ENCODE peak calls at places on chromosomes 7 and 10, in eight cellular contexts. R is KBM-7, J is NCI-H1092 treated with DMSO at 0.1 percent for 48 hours, G is T follicular helper cell, U is mesothelial cell of epicardium, Z is naive B cell, L is H54, F is brain microvascular endothelial cell. Y is an unnamed sample.

GRCh38 chr10:50379652-50380051 is 128.3 kb upstream of the ASAH2 start:
- DNase-seq in R (no peak), J (no peak), G (no peak), U (no peak), Z (no peak), L (no peak), F (no peak), Y (no peak)

GRCh38 chr10:132387723-132388210 is 9.2 kb upstream of the PWWP2B start:
- DNase-seq in R (peak), J (peak), G (peak), U (peak), Z (peak), L (peak), F (peak), Y (peak)

GRCh38 chr7:51899611-51900010 is 583.0 kb upstream of the COBL start:
- DNase-seq in R (no peak), J (no peak), G (no peak), U (no peak), Z (no peak), L (no peak), F (no peak), Y (no peak)

GRCh38 chr10:5078781-5079180 is 15.4 kb upstream of the AKR1C3 start:
- DNase-seq in R (no peak), J (no peak), G (no peak), U (no peak), Z (no peak), L (no peak), F (no peak), Y (no peak)

GRCh38 chr7:22356855-22357310 is at the start of gene RAPGEF5:
- DNase-seq in R (no peak), J (peak), G (no peak), U (no peak), Z (peak), L (no peak), F (no peak), Y (no peak)

GRCh38 chr7:54960517-54960916 is 58.3 kb upstream of the EGFR start:
- DNase-seq in R (no peak), J (no peak), G (no peak), U (no peak), Z (no peak), L (peak), F (peak), Y (no peak)

GRCh38 chr10:15748137-15748536 is 28.4 kb upstream of the ITGA8 start:
- DNase-seq in R (no peak), J (no peak), G (no peak), U (no peak), Z (no peak), L (no peak), F (peak), Y (no peak)

GRCh38 chr10:12720217-12720981 is 281.1 kb downstream of the CCDC3 start:
- DNase-seq in R (peak), J (no peak), G (no peak), U (no peak), Z (no peak), L (peak), F (peak), Y (peak)

GRCh38 chr10:17075510-17075909 is 54.1 kb downstream of the CUBN start:
- DNase-seq in R (no peak), J (no peak), G (no peak), U (no peak), Z (no peak), L (no peak), F (peak), Y (no peak)

GRCh38 chr10:3295501-3296005 is 123.0 kb upstream of the PITRM1 start:
- DNase-seq in R (no peak), J (peak), G (no peak), U (no peak), Z (no peak), L (no peak), F (no peak), Y (no peak)

GRCh38 chr7:94513565-94513860 is 3.9 kb downstream of the CASD1 start:
- DNase-seq in R (no peak), J (peak), G (no peak), U (no peak), Z (no peak), L (no peak), F (no peak), Y (no peak)

GRCh38 chr7:11970132-11970531 is 138.1 kb upstream of the THSD7A start:
- DNase-seq in R (no peak), J (no peak), G (no peak), U (no peak), Z (no peak), L (no peak), F (no peak), Y (no peak)

GRCh38 chr10:5466451-5466996 is 32.8 kb downstream of the CALML5 start:
- DNase-seq in R (peak), J (peak), G (no peak), U (peak), Z (no peak), L (no peak), F (no peak), Y (peak)

GRCh38 chr7:69652947-69653701 is 54.8 kb downstream of the AUTS2 start:
- DNase-seq in R (no peak), J (peak), G (no peak), U (no peak), Z (no peak), L (no peak), F (no peak), Y (no peak)

GRCh38 chr7:81410471-81411117 is 359.3 kb downstream of the HGF start:
- DNase-seq in R (no peak), J (peak), G (no peak), U (no peak), Z (no peak), L (no peak), F (no peak), Y (no peak)

GRCh38 chr7:139426258-139427028 is 57.0 kb downstream of the KLRG2 start:
- DNase-seq in R (no peak), J (peak), G (no peak), U (no peak), Z (no peak), L (no peak), F (no peak), Y (no peak)

GRCh38 chr7:150909192-150909591 is 56.9 kb downstream of the AOC1 start:
- DNase-seq in R (peak), J (no peak), G (peak), U (no peak), Z (no peak), L (no peak), F (no peak), Y (no peak)

GRCh38 chr7:7639421-7639820 is 1.1 kb upstream of the UMAD1 start:
- DNase-seq in R (no peak), J (no peak), G (no peak), U (no peak), Z (no peak), L (no peak), F (no peak), Y (no peak)

GRCh38 chr7:117010375-117011133 is 57.3 kb downstream of the ST7 start:
- DNase-seq in R (no peak), J (no peak), G (no peak), U (no peak), Z (no peak), L (no peak), F (peak), Y (no peak)

GRCh38 chr7:36036590-36036989 is 116.5 kb upstream of the EEPD1 start:
- DNase-seq in R (no peak), J (no peak), G (no peak), U (no peak), Z (no peak), L (no peak), F (no peak), Y (no peak)

GRCh38 chr10:92689663-92690210 is at the start of gene HHEX:
- DNase-seq in R (peak), J (peak), G (no peak), U (no peak), Z (peak), L (no peak), F (no peak), Y (peak)

GRCh38 chr7:78473902-78474301 is 675.3 kb downstream of the PHTF2 start:
- DNase-seq in R (no peak), J (no peak), G (no peak), U (no peak), Z (no peak), L (no peak), F (no peak), Y (no peak)

GRCh38 chr10:122263971-122264370 is 7.1 kb upstream of the BTBD16 start:
- DNase-seq in R (no peak), J (no peak), G (no peak), U (no peak), Z (no peak), L (no peak), F (peak), Y (no peak)

GRCh38 chr10:49243139-49243538 is 54.9 kb upstream of the TMEM273 start:
- DNase-seq in R (no peak), J (no peak), G (no peak), U (no peak), Z (no peak), L (no peak), F (no peak), Y (no peak)

GRCh38 chr7:55593515-55594318 is 21.4 kb upstream of the VOPP1 start:
- DNase-seq in R (peak), J (peak), G (peak), U (no peak), Z (peak), L (peak), F (peak), Y (peak)

GRCh38 chr10:26534384-26534783 is 96.2 kb downstream of the APBB1IP start:
- DNase-seq in R (peak), J (no peak), G (no peak), U (no peak), Z (no peak), L (no peak), F (no peak), Y (no peak)